ENCODE peak calls at places on chromosomes 6 and 20, in six cellular contexts. One of them, this sample, is unnamed.

GRCh38 chr6:158043008-158043407 is 61.3 kb downstream of the SYNJ2 start:
- DNase-seq in RWPE1: no peak
- DNase-seq in AG09319: no peak
- DNase-seq in hepatocyte: no peak
- DNase-seq in psoas muscle: no peak
- DNase-seq in CD4-positive, alpha-beta T cell: no peak
- DNase-seq in this sample: no peak

GRCh38 chr6:21098134-21098533 is 495.4 kb upstream of the SOX4 start:
- DNase-seq in RWPE1: no peak
- DNase-seq in AG09319: no peak
- DNase-seq in hepatocyte: no peak
- DNase-seq in psoas muscle: no peak
- DNase-seq in CD4-positive, alpha-beta T cell: no peak
- DNase-seq in this sample: no peak

GRCh38 chr20:25548613-25549086 is 36.7 kb downstream of the NINL start:
- DNase-seq in RWPE1: no peak
- DNase-seq in AG09319: no peak
- DNase-seq in hepatocyte: no peak
- DNase-seq in psoas muscle: no peak
- DNase-seq in CD4-positive, alpha-beta T cell: no peak
- DNase-seq in this sample: no peak

GRCh38 chr6:6676910-6677441 is 88.5 kb downstream of the LY86 start:
- DNase-seq in RWPE1: peak
- DNase-seq in AG09319: peak
- DNase-seq in hepatocyte: peak
- DNase-seq in psoas muscle: peak
- DNase-seq in CD4-positive, alpha-beta T cell: peak
- DNase-seq in this sample: peak

GRCh38 chr20:48901326-48901725 is 20.2 kb upstream of the ARFGEF2 start:
- DNase-seq in RWPE1: no peak
- DNase-seq in AG09319: no peak
- DNase-seq in hepatocyte: no peak
- DNase-seq in psoas muscle: no peak
- DNase-seq in CD4-positive, alpha-beta T cell: no peak
- DNase-seq in this sample: no peak

GRCh38 chr6:84777888-84778287 is 13.5 kb upstream of the TBX18 start:
- DNase-seq in RWPE1: no peak
- DNase-seq in AG09319: no peak
- DNase-seq in hepatocyte: no peak
- DNase-seq in psoas muscle: no peak
- DNase-seq in CD4-positive, alpha-beta T cell: no peak
- DNase-seq in this sample: peak

GRCh38 chr20:14959506-14960493 is 622.4 kb upstream of the FLRT3 start:
- DNase-seq in RWPE1: peak
- DNase-seq in AG09319: no peak
- DNase-seq in hepatocyte: no peak
- DNase-seq in psoas muscle: no peak
- DNase-seq in CD4-positive, alpha-beta T cell: no peak
- DNase-seq in this sample: peak

GRCh38 chr6:17948725-17949124 is 38.7 kb downstream of the KIF13A start:
- DNase-seq in RWPE1: no peak
- DNase-seq in AG09319: no peak
- DNase-seq in hepatocyte: no peak
- DNase-seq in psoas muscle: no peak
- DNase-seq in CD4-positive, alpha-beta T cell: no peak
- DNase-seq in this sample: no peak

GRCh38 chr20:50366270-50367103 is 143.7 kb upstream of the PTPN1 start:
- DNase-seq in RWPE1: peak
- DNase-seq in AG09319: peak
- DNase-seq in hepatocyte: peak
- DNase-seq in psoas muscle: no peak
- DNase-seq in CD4-positive, alpha-beta T cell: peak
- DNase-seq in this sample: peak

GRCh38 chr20:59073582-59073981 is 31.0 kb upstream of the PRELID3B start:
- DNase-seq in RWPE1: no peak
- DNase-seq in AG09319: no peak
- DNase-seq in hepatocyte: no peak
- DNase-seq in psoas muscle: no peak
- DNase-seq in CD4-positive, alpha-beta T cell: no peak
- DNase-seq in this sample: no peak

GRCh38 chr6:22471369-22471690 is 98.0 kb upstream of the HDGFL1 start:
- DNase-seq in RWPE1: no peak
- DNase-seq in AG09319: no peak
- DNase-seq in hepatocyte: no peak
- DNase-seq in psoas muscle: no peak
- DNase-seq in CD4-positive, alpha-beta T cell: no peak
- DNase-seq in this sample: no peak
- TF ChIP-seq CTCF in RWPE1: no peak
- TF ChIP-seq CTCF in AG09319: peak
- TF ChIP-seq CTCF in hepatocyte: no peak
- TF ChIP-seq CTCF in psoas muscle: no peak
- TF ChIP-seq CTCF in CD4-positive, alpha-beta T cell: no peak
- TF ChIP-seq CTCF in this sample: no peak

DNA sequence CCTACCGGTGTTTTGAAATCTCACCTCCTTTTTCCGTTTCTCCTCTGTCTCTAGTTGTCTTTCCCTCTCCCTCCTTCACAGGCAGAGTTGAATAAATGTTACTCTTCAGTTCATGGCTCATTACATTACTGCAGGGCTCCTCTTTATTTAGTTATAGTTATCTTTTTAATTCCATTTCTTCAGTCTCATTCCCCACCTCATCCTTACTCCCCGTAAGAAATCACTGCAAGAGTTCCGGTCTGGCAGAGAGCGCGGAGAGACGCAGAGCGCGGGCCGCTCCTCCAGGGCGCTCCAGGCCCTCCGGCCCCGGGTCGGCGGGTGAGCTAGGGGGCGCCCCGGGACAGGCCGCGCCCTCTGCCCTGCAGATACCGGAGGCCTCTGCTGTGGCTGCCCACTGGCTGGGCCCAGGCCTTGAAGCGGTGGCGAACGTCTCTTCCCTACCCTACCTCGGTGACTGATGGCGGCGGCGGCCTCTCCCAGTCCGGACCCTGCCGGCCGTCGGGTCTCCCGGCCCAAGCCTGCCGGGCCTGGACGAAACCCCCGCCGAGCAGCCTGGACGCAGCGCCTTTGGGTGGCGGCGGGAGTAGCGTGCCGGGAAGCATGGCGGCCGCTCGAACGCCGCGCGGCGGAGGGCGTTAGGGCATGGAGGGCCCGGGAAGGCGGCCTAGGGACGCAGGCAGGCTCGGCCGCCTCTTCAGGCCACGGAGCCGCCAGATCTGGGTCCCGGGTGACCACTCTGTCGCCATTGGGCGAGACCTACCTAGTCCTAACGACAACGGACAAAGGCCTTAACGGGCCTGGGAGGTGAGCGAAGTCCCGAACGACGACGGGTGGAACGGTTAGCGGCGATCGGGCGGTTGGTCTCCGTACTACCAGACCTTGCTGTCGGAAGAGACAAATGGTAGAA is 16.4 kb upstream of the HMGN4 start:
- DNase-seq in RWPE1: peak
- DNase-seq in AG09319: peak
- DNase-seq in hepatocyte: peak
- DNase-seq in psoas muscle: peak
- DNase-seq in CD4-positive, alpha-beta T cell: peak
- DNase-seq in this sample: peak
- TF ChIP-seq CTCF in RWPE1: peak
- TF ChIP-seq CTCF in AG09319: peak
- TF ChIP-seq CTCF in hepatocyte: peak
- TF ChIP-seq CTCF in psoas muscle: peak
- TF ChIP-seq CTCF in CD4-positive, alpha-beta T cell: peak
- TF ChIP-seq CTCF in this sample: peak

GRCh38 chr6:41503841-41504525 is 42.2 kb upstream of the FOXP4 start:
- DNase-seq in RWPE1: peak
- DNase-seq in AG09319: no peak
- DNase-seq in hepatocyte: peak
- DNase-seq in psoas muscle: peak
- DNase-seq in CD4-positive, alpha-beta T cell: no peak
- DNase-seq in this sample: no peak
- TF ChIP-seq CTCF in RWPE1: no peak
- TF ChIP-seq CTCF in AG09319: no peak
- TF ChIP-seq CTCF in hepatocyte: no peak
- TF ChIP-seq CTCF in psoas muscle: no peak
- TF ChIP-seq CTCF in CD4-positive, alpha-beta T cell: no peak
- TF ChIP-seq CTCF in this sample: no peak

DNA sequence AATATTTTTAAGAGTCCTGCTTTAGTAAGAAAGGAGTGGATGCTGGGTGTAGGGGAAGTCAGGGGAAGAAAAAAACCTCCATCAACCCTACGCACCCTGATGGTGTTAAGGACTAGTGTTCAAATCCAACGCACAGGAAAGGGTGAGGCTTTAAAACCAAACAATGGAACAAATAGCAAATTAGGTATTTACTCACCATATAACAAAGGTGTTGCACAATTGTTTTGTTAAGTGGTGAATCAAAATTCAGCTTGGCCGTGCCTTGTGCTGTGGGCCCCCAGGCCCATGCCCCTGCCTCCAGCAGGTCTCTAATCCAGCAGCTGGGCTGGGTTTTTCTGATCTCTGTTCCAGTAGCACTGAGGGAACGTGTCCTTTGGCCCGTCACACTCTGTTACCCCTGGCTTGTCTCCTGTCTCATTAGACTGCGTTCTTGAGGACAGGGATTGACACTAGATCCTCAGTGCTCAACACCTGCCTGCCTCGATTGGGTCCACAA is 11.8 kb downstream of the FAM83D start:
- DNase-seq in RWPE1: no peak
- DNase-seq in AG09319: no peak
- DNase-seq in hepatocyte: no peak
- DNase-seq in psoas muscle: no peak
- DNase-seq in CD4-positive, alpha-beta T cell: no peak
- DNase-seq in this sample: no peak
- TF ChIP-seq CTCF in RWPE1: no peak
- TF ChIP-seq CTCF in AG09319: no peak
- TF ChIP-seq CTCF in hepatocyte: no peak
- TF ChIP-seq CTCF in psoas muscle: no peak
- TF ChIP-seq CTCF in CD4-positive, alpha-beta T cell: no peak
- TF ChIP-seq CTCF in this sample: no peak

GRCh38 chr6:134436950-134437349 is 119.0 kb upstream of the SGK1 start:
- DNase-seq in RWPE1: no peak
- DNase-seq in AG09319: no peak
- DNase-seq in hepatocyte: no peak
- DNase-seq in psoas muscle: no peak
- DNase-seq in CD4-positive, alpha-beta T cell: no peak
- DNase-seq in this sample: peak

GRCh38 chr6:134438825-134439224 is 120.9 kb upstream of the SGK1 start:
- DNase-seq in RWPE1: no peak
- DNase-seq in AG09319: no peak
- DNase-seq in hepatocyte: no peak
- DNase-seq in psoas muscle: no peak
- DNase-seq in CD4-positive, alpha-beta T cell: no peak
- DNase-seq in this sample: no peak

GRCh38 chr6:134436281-134436815 is 118.4 kb upstream of the SGK1 start:
- DNase-seq in RWPE1: peak
- DNase-seq in AG09319: peak
- DNase-seq in hepatocyte: peak
- DNase-seq in psoas muscle: peak
- DNase-seq in CD4-positive, alpha-beta T cell: peak
- DNase-seq in this sample: peak

GRCh38 chr6:134435814-134436280 is 117.9 kb upstream of the SGK1 start:
- DNase-seq in RWPE1: no peak
- DNase-seq in AG09319: no peak
- DNase-seq in hepatocyte: no peak
- DNase-seq in psoas muscle: no peak
- DNase-seq in CD4-positive, alpha-beta T cell: no peak
- DNase-seq in this sample: no peak

DNA sequence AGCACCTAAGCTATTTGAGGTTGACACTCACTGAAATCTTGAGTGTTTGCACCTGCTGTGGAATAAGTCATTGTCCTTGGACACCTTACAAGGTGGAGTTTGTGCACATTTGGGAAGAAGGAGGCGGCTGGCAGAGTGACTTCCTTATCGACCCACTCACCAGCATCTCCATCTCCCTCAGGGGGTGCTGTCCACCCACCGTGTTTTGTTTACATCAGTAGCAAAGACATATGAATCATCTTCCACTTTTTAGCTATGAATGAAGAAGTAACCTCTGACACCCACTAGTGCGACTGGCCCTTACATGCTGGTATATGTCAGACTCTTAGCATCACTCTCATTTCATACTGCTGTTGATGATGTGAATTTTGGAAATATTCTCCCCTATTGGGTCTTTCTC is 119.5 kb upstream of the SGK1 start:
- DNase-seq in RWPE1: no peak
- DNase-seq in AG09319: no peak
- DNase-seq in hepatocyte: no peak
- DNase-seq in psoas muscle: no peak
- DNase-seq in CD4-positive, alpha-beta T cell: no peak
- DNase-seq in this sample: peak
- TF ChIP-seq CTCF in RWPE1: no peak
- TF ChIP-seq CTCF in AG09319: no peak
- TF ChIP-seq CTCF in hepatocyte: no peak
- TF ChIP-seq CTCF in psoas muscle: no peak
- TF ChIP-seq CTCF in CD4-positive, alpha-beta T cell: no peak
- TF ChIP-seq CTCF in this sample: peak

GRCh38 chr6:156102129-156102528 is 646.5 kb upstream of the NOX3 start:
- DNase-seq in RWPE1: no peak
- DNase-seq in AG09319: no peak
- DNase-seq in hepatocyte: no peak
- DNase-seq in psoas muscle: no peak
- DNase-seq in CD4-positive, alpha-beta T cell: no peak
- DNase-seq in this sample: no peak
- TF ChIP-seq CTCF in RWPE1: no peak
- TF ChIP-seq CTCF in AG09319: no peak
- TF ChIP-seq CTCF in hepatocyte: no peak
- TF ChIP-seq CTCF in psoas muscle: no peak
- TF ChIP-seq CTCF in CD4-positive, alpha-beta T cell: no peak
- TF ChIP-seq CTCF in this sample: no peak